ENCODE peak calls at places on chromosomes 1 and 21, in eight cellular contexts. A is pancreas, M is HL-60, X is foreskin fibroblast, G is type B pancreatic cell, K is prostate gland, Q is neural crest cell, I is astrocyte of the spinal cord. R is an unnamed sample.

GRCh38 chr1:246930830-246931548 is 759 bp downstream of the AHCTF1 start:
- DNase-seq in A (peak), M (peak), X (peak), G (peak), K (peak), Q (peak), I (peak), R (peak)

GRCh38 chr1:219875860-219876259 is 52.5 kb downstream of the SLC30A10 start:
- DNase-seq in A (no peak), M (no peak), X (no peak), G (no peak), K (no peak), Q (no peak), I (no peak), R (no peak)

GRCh38 chr1:151998611-151999362 is 5.1 kb upstream of the S100A10 start:
- DNase-seq in A (no peak), M (no peak), X (no peak), G (no peak), K (no peak), Q (no peak), I (no peak), R (no peak)

GRCh38 chr1:150516050-150516591 is 569 bp downstream of the FALEC start:
- DNase-seq in A (no peak), M (peak), X (peak), G (no peak), K (no peak), Q (no peak), I (peak), R (no peak)

GRCh38 chr1:8217011-8217711 is 100.8 kb upstream of the SLC45A1 start:
- DNase-seq in A (peak), M (no peak), X (peak), G (no peak), K (no peak), Q (peak), I (no peak), R (peak)

GRCh38 chr1:53945433-53946251 is at the start of gene IFT25:
- DNase-seq in A (peak), M (peak), X (peak), G (peak), K (peak), Q (peak), I (peak), R (peak)

GRCh38 chr1:172136925-172137324 is 283.6 kb upstream of the C1orf105 start:
- DNase-seq in A (no peak), M (no peak), X (no peak), G (no peak), K (no peak), Q (no peak), I (no peak), R (no peak)

GRCh38 chr1:25989860-25990650 is 7.8 kb downstream of the PAFAH2 start:
- DNase-seq in A (no peak), M (no peak), X (peak), G (no peak), K (no peak), Q (no peak), I (no peak), R (no peak)

GRCh38 chr1:162861101-162861500 is at the start of gene CCDC190:
- DNase-seq in A (no peak), M (no peak), X (peak), G (no peak), K (no peak), Q (no peak), I (peak), R (no peak)

GRCh38 chr1:198520524-198521254 is 19.8 kb downstream of the ATP6V1G3 start:
- DNase-seq in A (no peak), M (no peak), X (no peak), G (no peak), K (no peak), Q (no peak), I (no peak), R (no peak)

GRCh38 chr1:223500560-223501425 is 107.6 kb downstream of the CCDC185 start:
- DNase-seq in A (no peak), M (no peak), X (peak), G (no peak), K (peak), Q (no peak), I (peak), R (no peak)

GRCh38 chr1:114315601-114316000 is 161.9 kb upstream of the SYT6 start:
- DNase-seq in A (no peak), M (no peak), X (peak), G (no peak), K (no peak), Q (no peak), I (no peak), R (no peak)

GRCh38 chr1:65769621-65770020 is 23.1 kb upstream of the PDE4B start:
- DNase-seq in A (no peak), M (no peak), X (peak), G (no peak), K (no peak), Q (no peak), I (no peak), R (no peak)

GRCh38 chr1:97063532-97063931 is 341.9 kb downstream of the PTBP2 start:
- DNase-seq in A (no peak), M (no peak), X (peak), G (no peak), K (no peak), Q (no peak), I (no peak), R (no peak)

GRCh38 chr1:162070094-162070748 is 730 bp downstream of the NOS1AP start:
- DNase-seq in A (peak), M (no peak), X (peak), G (peak), K (peak), Q (no peak), I (no peak), R (peak)

GRCh38 chr1:91684599-91685196 is 184.0 kb downstream of the CDC7 start:
- DNase-seq in A (no peak), M (peak), X (peak), G (no peak), K (no peak), Q (no peak), I (peak), R (no peak)

GRCh38 chr1:7948950-7949349 is 8.3 kb upstream of the TNFRSF9 start:
- DNase-seq in A (no peak), M (no peak), X (peak), G (no peak), K (no peak), Q (no peak), I (peak), R (no peak)

GRCh38 chr1:204046346-204046745 is 26.6 kb upstream of the SOX13 start:
- DNase-seq in A (no peak), M (no peak), X (no peak), G (no peak), K (no peak), Q (no peak), I (peak), R (no peak)

GRCh38 chr1:36731226-36732037 is 248.7 kb upstream of the CSF3R start:
- DNase-seq in A (no peak), M (peak), X (no peak), G (peak), K (no peak), Q (no peak), I (no peak), R (no peak)

GRCh38 chr1:163055005-163055404 is 14.2 kb upstream of the RGS4 start:
- DNase-seq in A (no peak), M (no peak), X (peak), G (no peak), K (no peak), Q (no peak), I (no peak), R (no peak)

GRCh38 chr1:6098303-6099215 is 52.9 kb downstream of the KCNAB2 start:
- DNase-seq in A (no peak), M (no peak), X (peak), G (no peak), K (no peak), Q (no peak), I (peak), R (no peak)

GRCh38 chr1:182913401-182913800 is 39.6 kb downstream of the SHCBP1L start:
- DNase-seq in A (no peak), M (no peak), X (no peak), G (no peak), K (no peak), Q (no peak), I (no peak), R (no peak)

GRCh38 chr1:15693371-15693770 is 9.3 kb downstream of the PLEKHM2 start:
- DNase-seq in A (no peak), M (no peak), X (no peak), G (no peak), K (no peak), Q (no peak), I (no peak), R (no peak)

GRCh38 chr1:233635765-233636502 is 22.0 kb downstream of the KCNK1 start:
- DNase-seq in A (no peak), M (no peak), X (peak), G (no peak), K (no peak), Q (no peak), I (peak), R (no peak)

GRCh38 chr1:232789660-232790059 is 15.6 kb upstream of the MAP10 start:
- DNase-seq in A (no peak), M (no peak), X (peak), G (no peak), K (no peak), Q (no peak), I (no peak), R (no peak)

GRCh38 chr1:156122519-156123355 is 8.2 kb downstream of the LMNA start:
- DNase-seq in A (peak), M (no peak), X (peak), G (no peak), K (peak), Q (no peak), I (peak), R (no peak)

GRCh38 chr1:39507230-39507928 is 15.9 kb downstream of the BMP8A start:
- DNase-seq in A (no peak), M (no peak), X (peak), G (no peak), K (no peak), Q (no peak), I (no peak), R (no peak)

GRCh38 chr1:3736708-3737107 is 15.5 kb upstream of the CCDC27 start:
- DNase-seq in A (no peak), M (no peak), X (no peak), G (no peak), K (no peak), Q (no peak), I (no peak), R (no peak)

GRCh38 chr21:40422851-40423635 is 423.9 kb downstream of the DSCAM start:
- DNase-seq in A (no peak), M (no peak), X (no peak), G (no peak), K (no peak), Q (no peak), I (no peak), R (no peak)

GRCh38 chr1:111908222-111908621 is 81.2 kb downstream of the KCND3 start:
- DNase-seq in A (no peak), M (no peak), X (no peak), G (no peak), K (no peak), Q (no peak), I (no peak), R (no peak)

GRCh38 chr1:39635871-39636210 is 3.6 kb downstream of the HEYL start:
- DNase-seq in A (no peak), M (no peak), X (no peak), G (no peak), K (no peak), Q (no peak), I (no peak), R (no peak)

GRCh38 chr1:58841455-58841854 is 57.6 kb upstream of the JUN start:
- DNase-seq in A (no peak), M (peak), X (peak), G (no peak), K (no peak), Q (no peak), I (no peak), R (no peak)

GRCh38 chr1:65681101-65681500 is 111.6 kb upstream of the PDE4B start:
- DNase-seq in A (no peak), M (no peak), X (peak), G (no peak), K (no peak), Q (no peak), I (peak), R (no peak)

GRCh38 chr1:66300986-66301451 is 232.9 kb upstream of the SGIP1 start:
- DNase-seq in A (no peak), M (no peak), X (peak), G (no peak), K (no peak), Q (no peak), I (peak), R (no peak)

GRCh38 chr1:228894442-228894989 is 159.2 kb downstream of the RHOU start:
- DNase-seq in A (no peak), M (no peak), X (no peak), G (no peak), K (no peak), Q (no peak), I (no peak), R (no peak)

GRCh38 chr1:11862890-11863289 is 4.1 kb upstream of the NPPB start:
- DNase-seq in A (no peak), M (no peak), X (no peak), G (no peak), K (no peak), Q (no peak), I (no peak), R (no peak)

GRCh38 chr21:25790122-25790951 is 55.6 kb downstream of the GABPA start:
- DNase-seq in A (peak), M (peak), X (peak), G (no peak), K (no peak), Q (no peak), I (peak), R (no peak)
- TF ChIP-seq CTCF in A (no peak), M (peak), X (peak), G (peak), K (peak), Q (peak), I (peak), R (no peak)

DNA sequence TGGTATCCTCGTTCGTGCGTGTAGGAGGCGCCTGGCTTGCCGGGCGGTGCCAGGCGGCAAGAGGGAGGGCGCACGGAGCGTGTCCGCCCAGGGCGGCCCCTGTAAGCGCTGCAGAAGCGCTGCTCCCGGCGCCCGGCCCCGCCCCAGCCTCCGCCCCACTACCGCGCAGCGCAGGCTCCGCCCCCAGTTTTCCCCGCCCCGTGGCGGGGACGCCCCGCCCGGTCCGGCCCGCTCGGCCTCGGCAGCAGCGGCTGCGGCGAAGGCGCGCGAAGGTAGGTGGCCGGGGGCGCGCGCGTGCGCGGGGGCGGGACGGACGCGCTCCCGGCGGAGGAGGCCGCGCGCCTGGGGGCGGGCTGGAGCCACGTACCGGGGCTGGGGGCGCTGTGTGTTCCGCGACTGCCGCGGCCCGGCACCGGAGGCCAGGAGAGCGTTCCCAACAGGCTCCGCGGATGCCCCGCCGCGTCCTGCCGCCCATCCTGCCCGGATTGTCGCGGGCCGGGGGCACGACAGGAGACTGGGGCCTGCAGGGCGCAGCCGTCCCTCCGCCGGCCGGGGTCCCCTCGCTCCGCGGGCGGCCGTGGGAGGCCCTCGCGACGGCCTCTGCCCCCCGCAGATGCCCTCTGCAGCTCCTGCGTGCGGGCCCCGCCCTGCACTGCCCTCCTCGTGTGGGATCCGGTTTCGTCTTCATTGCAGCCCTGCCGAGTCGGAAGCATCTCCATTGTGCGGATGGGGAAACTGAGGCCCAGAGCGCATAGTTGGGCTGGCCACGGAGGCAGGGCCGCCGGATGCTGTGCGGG is 7.7 kb upstream of the CROCC start:
- DNase-seq in A (peak), M (peak), X (peak), G (peak), K (peak), Q (peak), I (peak), R (peak)
- TF ChIP-seq CTCF in A (no peak), M (no peak), X (no peak), G (peak), K (peak), Q (no peak), I (no peak), R (no peak)

GRCh38 chr1:43934986-43935324 is 1.4 kb downstream of the ARTN start:
- DNase-seq in A (no peak), M (no peak), X (no peak), G (no peak), K (no peak), Q (no peak), I (no peak), R (no peak)
- TF ChIP-seq CTCF in A (no peak), M (no peak), X (no peak), G (peak), K (no peak), Q (no peak), I (no peak), R (no peak)

DNA sequence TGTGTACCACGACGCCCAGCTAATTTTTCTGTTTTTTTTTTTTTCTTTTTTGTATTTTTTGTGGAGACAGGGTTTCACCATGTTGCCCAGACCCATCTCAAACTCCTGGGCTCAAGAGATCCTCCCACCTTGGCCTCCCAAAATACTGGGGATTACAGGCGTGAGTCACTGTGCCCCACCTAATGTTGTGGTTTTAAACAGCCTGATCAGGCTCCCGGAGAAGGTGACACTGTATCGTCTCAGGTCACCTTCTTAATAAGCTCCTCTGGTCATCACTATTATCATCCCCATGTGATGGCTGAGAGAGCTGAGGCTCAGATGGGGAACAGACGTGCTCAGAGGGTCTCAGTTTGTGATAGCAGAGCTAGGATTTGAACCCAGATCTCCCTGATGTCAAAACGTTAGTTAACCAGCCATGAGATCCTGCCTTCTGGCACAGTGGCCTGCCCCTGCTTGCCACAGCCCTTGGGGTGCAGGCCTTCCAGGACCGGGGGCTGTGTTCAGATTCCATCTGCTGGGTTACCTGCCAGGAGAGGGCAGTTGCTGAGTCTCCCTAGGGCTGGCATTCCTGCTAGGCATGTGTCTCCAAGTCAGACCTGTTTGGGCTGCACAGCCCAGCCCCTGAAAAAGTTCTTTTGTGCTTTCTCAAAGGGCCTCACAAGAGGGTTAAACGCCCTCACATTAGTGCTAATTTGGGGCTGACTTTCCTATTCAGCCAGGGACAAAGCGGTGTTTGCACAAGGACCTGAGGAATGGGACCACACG is 32.7 kb upstream of the GRHL3 start:
- DNase-seq in A (no peak), M (no peak), X (no peak), G (no peak), K (no peak), Q (no peak), I (no peak), R (no peak)
- TF ChIP-seq CTCF in A (no peak), M (no peak), X (no peak), G (no peak), K (no peak), Q (no peak), I (no peak), R (no peak)

GRCh38 chr1:178587975-178588374 is 75.1 kb downstream of the TEX35 start:
- DNase-seq in A (no peak), M (no peak), X (no peak), G (no peak), K (no peak), Q (no peak), I (no peak), R (no peak)
- TF ChIP-seq CTCF in A (no peak), M (no peak), X (no peak), G (peak), K (no peak), Q (no peak), I (no peak), R (no peak)

GRCh38 chr1:184088037-184088436 is 36.5 kb downstream of the TSEN15 start:
- DNase-seq in A (no peak), M (no peak), X (no peak), G (no peak), K (no peak), Q (no peak), I (no peak), R (no peak)

GRCh38 chr1:184082541-184082940 is 31.0 kb downstream of the TSEN15 start:
- DNase-seq in A (no peak), M (no peak), X (peak), G (no peak), K (no peak), Q (no peak), I (no peak), R (no peak)

GRCh38 chr1:184085667-184086066 is 34.1 kb downstream of the TSEN15 start:
- DNase-seq in A (no peak), M (no peak), X (no peak), G (no peak), K (no peak), Q (no peak), I (no peak), R (no peak)

GRCh38 chr1:184078564-184079107 is 27.1 kb downstream of the TSEN15 start:
- DNase-seq in A (no peak), M (no peak), X (no peak), G (no peak), K (peak), Q (no peak), I (no peak), R (no peak)

GRCh38 chr1:184083016-184083415 is 31.5 kb downstream of the TSEN15 start:
- DNase-seq in A (no peak), M (no peak), X (no peak), G (no peak), K (no peak), Q (no peak), I (no peak), R (no peak)
- TF ChIP-seq CTCF in A (no peak), M (no peak), X (no peak), G (no peak), K (no peak), Q (no peak), I (no peak), R (no peak)

GRCh38 chr1:216739771-216740170 is 16.5 kb upstream of the ESRRG start:
- DNase-seq in A (no peak), M (no peak), X (no peak), G (no peak), K (no peak), Q (no peak), I (no peak), R (no peak)

GRCh38 chr1:216740334-216740733 is 17.1 kb upstream of the ESRRG start:
- DNase-seq in A (no peak), M (no peak), X (no peak), G (no peak), K (no peak), Q (no peak), I (no peak), R (no peak)

DNA sequence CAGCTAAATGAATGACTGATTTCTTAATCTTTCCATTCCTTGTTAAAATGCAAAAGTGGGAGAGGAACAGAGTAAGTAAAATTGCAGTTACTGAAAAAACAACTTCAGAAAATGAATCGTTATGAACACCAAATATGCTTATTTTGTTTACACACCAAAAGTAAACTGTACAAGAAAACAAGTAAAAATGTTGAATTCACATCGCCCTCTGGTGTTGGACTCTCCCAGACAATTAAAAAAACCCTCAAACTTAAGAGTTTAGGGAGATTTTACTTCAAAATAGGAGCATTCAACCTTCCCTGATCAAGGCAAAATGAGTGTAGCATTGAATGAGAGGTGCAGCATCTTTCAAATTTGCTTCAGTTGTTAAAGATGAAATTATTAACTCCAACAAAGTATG is 19.4 kb upstream of the ESRRG start:
- DNase-seq in A (no peak), M (no peak), X (peak), G (no peak), K (no peak), Q (no peak), I (peak), R (no peak)
- TF ChIP-seq CTCF in A (no peak), M (no peak), X (peak), G (peak), K (peak), Q (peak), I (peak), R (no peak)